ENCODE peak calls at places on chromosomes 1 and 21, in four cellular contexts. V, B, X and J are unnamed samples.

GRCh38 chr1:15939181-15940109 is 36.5 kb downstream of the ZBTB17 start:
- DNase-seq in X (peak; percentile 71), V (peak; percentile 31), B (peak; percentile 55), J (no peak)

GRCh38 chr1:201459775-201460174 is 9.2 kb downstream of the PHLDA3 start:
- DNase-seq in X (no peak), B (no peak), V (no peak), J (no peak)

GRCh38 chr1:204728456-204728855 is 42.9 kb upstream of the LRRN2 start:
- DNase-seq in V (peak; percentile 60), X (no peak), B (no peak), J (no peak)

GRCh38 chr1:179441456-179441855 is 75.7 kb downstream of the AXDND1 start:
- DNase-seq in V (no peak), B (no peak), X (no peak), J (no peak)

GRCh38 chr1:4631321-4631720 is 23.1 kb upstream of the AJAP1 start:
- DNase-seq in X (no peak), B (no peak), V (no peak), J (no peak)

GRCh38 chr1:173161510-173162221 is 45.5 kb downstream of the TNFSF4 start:
- DNase-seq in V (peak; percentile 97), B (no peak), X (peak; percentile 28), J (peak; percentile 64)

GRCh38 chr1:220278991-220279390 is 6.7 kb upstream of the RAB3GAP2 start:
- DNase-seq in X (peak; percentile 61), V (no peak), B (no peak), J (no peak)

GRCh38 chr1:109657395-109657794 is 1.5 kb downstream of the GSTM4 start:
- DNase-seq in X (no peak), B (no peak), V (no peak), J (no peak)

GRCh38 chr1:62613890-62614289 is 16.6 kb downstream of the ANGPTL3 start:
- DNase-seq in X (no peak), B (no peak), V (no peak), J (peak; percentile 20)

GRCh38 chr1:200040516-200041138 is 13.1 kb downstream of the NR5A2 start:
- DNase-seq in B (no peak), X (no peak), V (no peak), J (peak; percentile 57)

GRCh38 chr1:94863919-94864318 is 43.8 kb downstream of the SLC44A3 start:
- DNase-seq in X (peak; percentile 96), V (peak; percentile 89), B (peak; percentile 56), J (peak; percentile 92)

GRCh38 chr21:20086508-20086907 is 911.7 kb upstream of the NCAM2 start:
- DNase-seq in B (no peak), X (no peak), V (no peak), J (no peak)

GRCh38 chr1:67700692-67701410 is 15.8 kb downstream of the GADD45A start:
- DNase-seq in V (peak; percentile 59), B (no peak), X (peak; percentile 68), J (peak; percentile 61)

GRCh38 chr1:157992031-157992568 is 1.3 kb upstream of the KIRREL1 start:
- DNase-seq in X (peak; percentile 69), V (peak; percentile 53), B (peak; percentile 72), J (peak; percentile 74)

GRCh38 chr1:59360170-59360569 is 63.3 kb downstream of the FGGY start:
- DNase-seq in X (peak; percentile 54), B (no peak), V (peak; percentile 82), J (peak; percentile 85)

GRCh38 chr1:198171667-198172294 is 15.0 kb downstream of the NEK7 start:
- DNase-seq in B (no peak), X (no peak), V (no peak), J (no peak)

GRCh38 chr1:6560267-6560666 is 5.2 kb downstream of the TAS1R1 start:
- DNase-seq in V (no peak), X (no peak), B (no peak), J (no peak)

GRCh38 chr21:33374874-33375644 is 28.2 kb upstream of the IFNGR2 start:
- DNase-seq in X (no peak), V (no peak), B (no peak), J (no peak)

GRCh38 chr21:15003463-15004135 is 61.2 kb downstream of the NRIP1 start:
- DNase-seq in B (peak; percentile 28), V (no peak), X (no peak), J (no peak)

GRCh38 chr21:41878831-41879189 is 334 bp downstream of the PRDM15 start:
- DNase-seq in B (peak; percentile 84), X (peak; percentile 84), V (peak; percentile 17), J (peak; percentile 84)

GRCh38 chr1:12640237-12640957 is 3.5 kb upstream of the AADACL4 start:
- DNase-seq in V (no peak), X (no peak), B (no peak), J (no peak)

GRCh38 chr1:93904228-93904627 is 5.0 kb downstream of the GCLM start:
- DNase-seq in B (no peak), V (no peak), X (peak; percentile 45), J (no peak)

GRCh38 chr1:36008546-36009197 is 75.2 kb upstream of the TEKT2 start:
- DNase-seq in B (peak; percentile 36), V (peak; percentile 92), X (peak; percentile 46), J (peak; percentile 84)

GRCh38 chr1:91689586-91690481 is 189.2 kb downstream of the CDC7 start:
- DNase-seq in X (peak; percentile 94), B (peak; percentile 53), V (no peak), J (peak; percentile 79)

GRCh38 chr1:165842363-165843129 is 15.1 kb downstream of the UCK2 start:
- DNase-seq in X (no peak), B (no peak), V (peak; percentile 59), J (peak; percentile 35)

GRCh38 chr1:77846966-77847365 is 41.5 kb upstream of the NEXN start:
- DNase-seq in V (no peak), X (no peak), B (no peak), J (peak; percentile 48)
- H3K4me3 ChIP-seq in V (no peak overlapping the region), X (no peak overlapping the region), B (no peak overlapping the region), J (no peak overlapping the region)

DNA sequence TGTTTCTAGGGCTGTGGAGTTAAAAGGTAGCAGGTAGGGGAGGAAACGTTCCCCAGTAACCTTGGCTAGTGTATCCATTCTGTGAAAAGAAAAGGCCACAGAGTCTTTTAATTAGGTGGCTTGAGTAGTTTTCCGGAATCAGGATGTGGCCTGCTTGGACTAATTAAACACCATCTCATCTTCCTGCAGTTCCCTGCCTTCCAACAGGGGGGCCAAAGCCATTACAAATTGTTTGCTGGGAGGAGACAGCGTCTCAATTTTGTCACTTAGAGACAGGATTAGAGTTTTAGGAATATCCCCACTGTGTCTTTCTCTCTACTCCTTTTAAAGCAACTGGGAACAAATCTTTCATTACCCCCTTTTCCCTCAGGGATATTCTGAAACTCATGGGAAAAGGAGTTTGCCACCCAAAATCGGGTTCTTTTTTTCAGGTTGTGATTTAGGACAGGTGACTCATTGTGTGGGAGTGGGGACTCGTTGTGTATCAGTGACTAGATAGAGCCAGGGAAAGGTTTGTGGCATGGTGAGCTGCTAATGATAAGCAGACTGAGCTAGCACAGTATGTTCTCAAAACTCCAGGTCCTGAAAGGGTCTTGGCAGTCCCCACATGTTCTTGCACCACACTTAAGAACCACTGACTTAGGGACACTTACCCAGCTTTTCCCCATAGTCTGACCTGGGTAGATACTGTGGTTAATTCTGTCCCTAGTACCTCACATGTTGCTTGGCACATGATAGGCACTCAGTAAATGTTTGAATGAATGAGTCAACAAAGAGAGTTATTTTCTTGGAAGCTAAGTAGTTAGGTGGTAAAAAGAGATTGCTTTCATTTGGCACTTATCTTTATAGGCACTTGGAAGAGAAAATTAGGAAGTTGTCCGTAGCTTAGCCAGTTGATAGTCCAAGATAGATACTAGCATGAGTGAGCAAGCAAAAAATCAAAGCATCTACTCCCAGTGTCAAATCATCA is 22.5 kb downstream of the INTS3 start:
- DNase-seq in B (no peak), V (no peak), X (peak; percentile 40), J (peak; percentile 56)
- TF ChIP-seq CTCF in B (no peak), V (no peak), X (peak; percentile 22), J (peak; percentile 38)

GRCh38 chr1:156921053-156921529 is 659 bp downstream of the LRRC71 start:
- DNase-seq in V (no peak), X (no peak), B (no peak), J (no peak)
- H3K4me3 ChIP-seq in V (no peak overlapping the region), X (no peak overlapping the region), B (no peak overlapping the region), J (no peak overlapping the region)

GRCh38 chr1:210372931-210373627 is 44.4 kb downstream of the HHAT start:
- DNase-seq in B (no peak), X (no peak), V (no peak), J (no peak)

GRCh38 chr1:210373878-210374599 is 45.3 kb downstream of the HHAT start:
- DNase-seq in V (peak; percentile 98), B (peak; percentile 43), X (peak; percentile 90), J (peak; percentile 89)

GRCh38 chr1:210372491-210372890 is 43.8 kb downstream of the HHAT start:
- DNase-seq in X (no peak), V (no peak), B (no peak), J (no peak)

GRCh38 chr1:210373628-210373877 is 44.9 kb downstream of the HHAT start:
- DNase-seq in B (no peak), X (no peak), V (no peak), J (no peak)

DNA sequence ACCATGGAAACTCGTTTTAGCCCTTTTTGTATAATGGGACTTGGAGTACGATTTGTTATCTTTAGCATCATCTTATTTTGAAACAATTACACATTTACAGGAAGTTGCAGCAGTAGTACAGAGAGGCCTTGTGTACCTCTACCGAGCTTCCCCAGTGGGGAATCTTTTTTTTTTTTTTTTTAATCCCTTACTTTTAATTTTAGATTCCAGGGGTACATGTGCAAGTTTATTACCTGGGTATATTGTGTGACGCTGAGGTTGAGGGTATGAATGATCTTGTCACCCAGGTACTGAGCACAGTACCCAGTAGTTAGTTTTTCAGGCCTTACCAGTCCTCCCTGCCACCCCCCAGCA is 45.9 kb downstream of the HHAT start:
- DNase-seq in B (no peak), V (no peak), X (no peak), J (no peak)
- TF ChIP-seq CTCF in B (no peak), V (no peak), X (no peak), J (no peak)

GRCh38 chr1:52674497-52675384 is 23.4 kb downstream of the COA7 start:
- DNase-seq in B (no peak), V (peak; percentile 89), X (peak; percentile 41), J (no peak)
- H3K4me3 ChIP-seq in B (no peak overlapping the region), V (no peak overlapping the region), X (no peak overlapping the region), J (no peak overlapping the region)

GRCh38 chr1:156666862-156667609 is 10.2 kb downstream of the NES start:
- DNase-seq in B (no peak), X (no peak), V (no peak), J (no peak)
- TF ChIP-seq CTCF in B (no peak), X (no peak), V (no peak), J (no peak)

DNA sequence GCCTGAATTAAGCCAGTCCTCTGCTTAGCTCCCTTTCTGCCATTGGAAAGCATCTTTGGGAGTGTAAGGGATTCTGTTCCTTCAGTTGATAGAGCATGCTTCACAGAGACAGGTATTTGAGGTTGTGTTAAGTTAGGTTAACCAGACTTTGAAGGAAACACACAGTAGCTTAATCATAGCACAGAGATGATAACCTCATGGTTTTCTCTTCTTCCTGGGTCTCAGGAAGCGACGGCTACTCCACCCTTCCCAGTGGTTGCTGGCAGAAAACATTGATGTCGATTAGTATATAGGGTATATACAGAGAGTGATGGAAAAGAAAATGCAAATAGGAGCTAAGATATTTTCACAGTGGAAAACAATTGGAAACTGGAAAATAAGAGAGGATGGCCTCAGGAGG is 42.0 kb downstream of the S1PR1 start:
- DNase-seq in V (no peak), X (no peak), B (no peak), J (no peak)
- H3K4me3 ChIP-seq in V (no peak overlapping the region), X (no peak overlapping the region), B (no peak overlapping the region), J (no peak overlapping the region)